ENCODE peak calls at places on chromosomes 16 and 17, in eight cellular contexts. One of them, this sample, is unnamed.
A peak's percentile ranks its signal among the peaks of the same experiment; 100 is the strongest.

GRCh38 chr17:56623383-56623782 is 29.9 kb downstream of the NOG start:
- DNase-seq in HCEC 1CT: no peak
- DNase-seq in EL: no peak
- DNase-seq in T-helper 2 cell: no peak
- DNase-seq in coronary artery: no peak
- DNase-seq in C1 segment of cervical spinal cord: no peak
- DNase-seq in fibroblast of the conjunctiva: no peak
- DNase-seq in fibroblast of mammary gland: no peak
- DNase-seq in this sample: no peak

GRCh38 chr16:27950488-27950887 is 113.0 kb downstream of the GSG1L start:
- DNase-seq in HCEC 1CT: no peak
- DNase-seq in EL: no peak
- DNase-seq in T-helper 2 cell: no peak
- DNase-seq in coronary artery: peak; percentile 28
- DNase-seq in C1 segment of cervical spinal cord: no peak
- DNase-seq in fibroblast of the conjunctiva: no peak
- DNase-seq in fibroblast of mammary gland: no peak
- DNase-seq in this sample: no peak

GRCh38 chr17:350706-351435 is 1.7 kb downstream of the RPH3AL start:
- DNase-seq in HCEC 1CT: peak; percentile 62
- DNase-seq in EL: peak; percentile 46
- DNase-seq in T-helper 2 cell: no peak
- DNase-seq in coronary artery: no peak
- DNase-seq in C1 segment of cervical spinal cord: peak; percentile 23
- DNase-seq in fibroblast of the conjunctiva: no peak
- DNase-seq in fibroblast of mammary gland: peak; percentile 76
- DNase-seq in this sample: peak; percentile 71

GRCh38 chr16:88455610-88456355 is 2.7 kb downstream of the ZFPM1 start:
- DNase-seq in HCEC 1CT: peak; percentile 21
- DNase-seq in EL: peak; percentile 61
- DNase-seq in T-helper 2 cell: no peak
- DNase-seq in coronary artery: no peak
- DNase-seq in C1 segment of cervical spinal cord: no peak
- DNase-seq in fibroblast of the conjunctiva: no peak
- DNase-seq in fibroblast of mammary gland: peak; percentile 38
- DNase-seq in this sample: peak; percentile 33

GRCh38 chr16:68310441-68311315 is at the start of the genes PRMT7 and SLC7A6OS:
- DNase-seq in HCEC 1CT: peak; percentile 93
- DNase-seq in EL: peak; percentile 91
- DNase-seq in T-helper 2 cell: peak; percentile 86
- DNase-seq in coronary artery: peak; percentile 85
- DNase-seq in C1 segment of cervical spinal cord: peak; percentile 79
- DNase-seq in fibroblast of the conjunctiva: peak; percentile 70
- DNase-seq in fibroblast of mammary gland: peak; percentile 83
- DNase-seq in this sample: peak; percentile 87

GRCh38 chr16:87407511-87408112 is 15.5 kb downstream of the MAP1LC3B start:
- DNase-seq in HCEC 1CT: no peak
- DNase-seq in EL: peak; percentile 17
- DNase-seq in T-helper 2 cell: no peak
- DNase-seq in coronary artery: no peak
- DNase-seq in C1 segment of cervical spinal cord: no peak
- DNase-seq in fibroblast of the conjunctiva: no peak
- DNase-seq in fibroblast of mammary gland: peak; percentile 35
- DNase-seq in this sample: no peak

GRCh38 chr16:53502331-53503269 is at the start of gene AKTIP:
- DNase-seq in HCEC 1CT: peak; percentile 17
- DNase-seq in EL: peak; percentile 41
- DNase-seq in T-helper 2 cell: no peak
- DNase-seq in coronary artery: peak; percentile 78
- DNase-seq in C1 segment of cervical spinal cord: no peak
- DNase-seq in fibroblast of the conjunctiva: no peak
- DNase-seq in fibroblast of mammary gland: peak; percentile 35
- DNase-seq in this sample: peak; percentile 4

GRCh38 chr16:67349172-67349571 is 22.6 kb downstream of the LRRC36 start:
- DNase-seq in HCEC 1CT: peak; percentile 37
- DNase-seq in EL: peak; percentile 41
- DNase-seq in T-helper 2 cell: no peak
- DNase-seq in coronary artery: no peak
- DNase-seq in C1 segment of cervical spinal cord: no peak
- DNase-seq in fibroblast of the conjunctiva: peak; percentile 8
- DNase-seq in fibroblast of mammary gland: peak; percentile 46
- DNase-seq in this sample: peak; percentile 10

GRCh38 chr16:45454-45853 is 8.0 kb downstream of the POLR3K start:
- DNase-seq in HCEC 1CT: no peak
- DNase-seq in EL: no peak
- DNase-seq in T-helper 2 cell: no peak
- DNase-seq in coronary artery: no peak
- DNase-seq in C1 segment of cervical spinal cord: no peak
- DNase-seq in fibroblast of the conjunctiva: no peak
- DNase-seq in fibroblast of mammary gland: no peak
- DNase-seq in this sample: no peak

GRCh38 chr17:77003699-77004098 is 135.5 kb downstream of the MGAT5B start:
- DNase-seq in HCEC 1CT: no peak
- DNase-seq in EL: no peak
- DNase-seq in T-helper 2 cell: no peak
- DNase-seq in coronary artery: no peak
- DNase-seq in C1 segment of cervical spinal cord: no peak
- DNase-seq in fibroblast of the conjunctiva: no peak
- DNase-seq in fibroblast of mammary gland: no peak
- DNase-seq in this sample: no peak

GRCh38 chr16:87196229-87196628 is 121.0 kb downstream of the C16orf95 start:
- DNase-seq in HCEC 1CT: no peak
- DNase-seq in EL: no peak
- DNase-seq in T-helper 2 cell: no peak
- DNase-seq in coronary artery: no peak
- DNase-seq in C1 segment of cervical spinal cord: no peak
- DNase-seq in fibroblast of the conjunctiva: no peak
- DNase-seq in fibroblast of mammary gland: no peak
- DNase-seq in this sample: peak; percentile 56

GRCh38 chr17:34412022-34412421 is 49.0 kb upstream of the CCL1 start:
- DNase-seq in HCEC 1CT: no peak
- DNase-seq in EL: no peak
- DNase-seq in T-helper 2 cell: no peak
- DNase-seq in coronary artery: no peak
- DNase-seq in C1 segment of cervical spinal cord: no peak
- DNase-seq in fibroblast of the conjunctiva: no peak
- DNase-seq in fibroblast of mammary gland: no peak
- DNase-seq in this sample: no peak

GRCh38 chr16:83878838-83879237 is 20.1 kb upstream of the MLYCD start:
- DNase-seq in HCEC 1CT: peak; percentile 41
- DNase-seq in EL: peak; percentile 63
- DNase-seq in T-helper 2 cell: no peak
- DNase-seq in coronary artery: no peak
- DNase-seq in C1 segment of cervical spinal cord: no peak
- DNase-seq in fibroblast of the conjunctiva: peak; percentile 17
- DNase-seq in fibroblast of mammary gland: peak; percentile 58
- DNase-seq in this sample: peak; percentile 12

GRCh38 chr17:44324571-44325275 is at the start of gene SLC25A39:
- DNase-seq in HCEC 1CT: peak; percentile 91
- DNase-seq in EL: peak; percentile 92
- DNase-seq in T-helper 2 cell: peak; percentile 92
- DNase-seq in coronary artery: peak; percentile 96
- DNase-seq in C1 segment of cervical spinal cord: peak; percentile 81
- DNase-seq in fibroblast of the conjunctiva: peak; percentile 83
- DNase-seq in fibroblast of mammary gland: peak; percentile 90
- DNase-seq in this sample: peak; percentile 79

GRCh38 chr17:2214047-2214717 is 89.4 kb downstream of the SMG6 start:
- DNase-seq in HCEC 1CT: peak; percentile 86
- DNase-seq in EL: peak; percentile 85
- DNase-seq in T-helper 2 cell: no peak
- DNase-seq in coronary artery: peak; percentile 82
- DNase-seq in C1 segment of cervical spinal cord: peak; percentile 42
- DNase-seq in fibroblast of the conjunctiva: no peak
- DNase-seq in fibroblast of mammary gland: peak; percentile 95
- DNase-seq in this sample: peak; percentile 48

GRCh38 chr16:50301626-50302471 is 35.5 kb downstream of the ADCY7 start:
- DNase-seq in HCEC 1CT: peak; percentile 80
- DNase-seq in EL: peak; percentile 83
- DNase-seq in T-helper 2 cell: no peak
- DNase-seq in coronary artery: peak; percentile 75
- DNase-seq in C1 segment of cervical spinal cord: no peak
- DNase-seq in fibroblast of the conjunctiva: no peak
- DNase-seq in fibroblast of mammary gland: peak; percentile 62
- DNase-seq in this sample: peak; percentile 76

GRCh38 chr17:81083125-81083765 is 48.3 kb downstream of the BAIAP2 start:
- DNase-seq in HCEC 1CT: no peak
- DNase-seq in EL: no peak
- DNase-seq in T-helper 2 cell: no peak
- DNase-seq in coronary artery: no peak
- DNase-seq in C1 segment of cervical spinal cord: no peak
- DNase-seq in fibroblast of the conjunctiva: no peak
- DNase-seq in fibroblast of mammary gland: no peak
- DNase-seq in this sample: no peak

GRCh38 chr17:30095507-30096244 is 20.9 kb upstream of the NSRP1 start:
- DNase-seq in HCEC 1CT: peak; percentile 76
- DNase-seq in EL: peak; percentile 79
- DNase-seq in T-helper 2 cell: no peak
- DNase-seq in coronary artery: no peak
- DNase-seq in C1 segment of cervical spinal cord: no peak
- DNase-seq in fibroblast of the conjunctiva: peak; percentile 70
- DNase-seq in fibroblast of mammary gland: peak; percentile 80
- DNase-seq in this sample: peak; percentile 62

GRCh38 chr16:27761816-27762215 is 211.9 kb downstream of the KATNIP start:
- DNase-seq in HCEC 1CT: no peak
- DNase-seq in EL: no peak
- DNase-seq in T-helper 2 cell: no peak
- DNase-seq in coronary artery: no peak
- DNase-seq in C1 segment of cervical spinal cord: no peak
- DNase-seq in fibroblast of the conjunctiva: no peak
- DNase-seq in fibroblast of mammary gland: no peak
- DNase-seq in this sample: no peak

GRCh38 chr17:56812971-56813388 is 20.7 kb downstream of the C17orf67 start:
- DNase-seq in HCEC 1CT: no peak
- DNase-seq in EL: no peak
- DNase-seq in T-helper 2 cell: no peak
- DNase-seq in coronary artery: no peak
- DNase-seq in C1 segment of cervical spinal cord: no peak
- DNase-seq in fibroblast of the conjunctiva: no peak
- DNase-seq in fibroblast of mammary gland: no peak
- DNase-seq in this sample: no peak

GRCh38 chr17:15659663-15660062 is 24.4 kb downstream of the TRIM16 start:
- DNase-seq in HCEC 1CT: no peak
- DNase-seq in EL: peak; percentile 18
- DNase-seq in T-helper 2 cell: no peak
- DNase-seq in coronary artery: no peak
- DNase-seq in C1 segment of cervical spinal cord: no peak
- DNase-seq in fibroblast of the conjunctiva: no peak
- DNase-seq in fibroblast of mammary gland: no peak
- DNase-seq in this sample: peak; percentile 90